ENCODE peak calls at places on chromosomes 4 and X, in seven cellular contexts. One of them, this sample, is unnamed.

GRCh38 chr4:72919937-72920336 is 149.6 kb downstream of the COX18 start:
- DNase-seq in lower lobe of right lung: no peak
- DNase-seq in OCI-LY7: no peak
- DNase-seq in CD8-positive, alpha-beta T cell: no peak
- DNase-seq in suprapubic skin: no peak
- DNase-seq in SJCRH30: no peak
- DNase-seq in esophagus squamous epithelium: no peak
- DNase-seq in this sample: no peak

GRCh38 chr4:6125103-6125651 is 75.2 kb downstream of the JAKMIP1 start:
- DNase-seq in CD8-positive, alpha-beta T cell: no peak
- DNase-seq in esophagus squamous epithelium: no peak
- DNase-seq in SJCRH30: no peak
- DNase-seq in lower lobe of right lung: no peak
- DNase-seq in OCI-LY7: no peak
- DNase-seq in suprapubic skin: no peak
- DNase-seq in this sample: no peak

GRCh38 chrX:23952984-23953907 is 45.4 kb downstream of the CXorf58 start:
- DNase-seq in SJCRH30: peak; percentile 2
- DNase-seq in CD8-positive, alpha-beta T cell: peak; percentile 32
- DNase-seq in suprapubic skin: no peak
- DNase-seq in esophagus squamous epithelium: no peak
- DNase-seq in lower lobe of right lung: no peak
- DNase-seq in OCI-LY7: peak; percentile 61
- DNase-seq in this sample: no peak

GRCh38 chrX:79147477-79147876 is 3.0 kb downstream of the GPR174 start:
- DNase-seq in lower lobe of right lung: no peak
- DNase-seq in SJCRH30: peak; percentile 14
- DNase-seq in esophagus squamous epithelium: no peak
- DNase-seq in CD8-positive, alpha-beta T cell: no peak
- DNase-seq in OCI-LY7: no peak
- DNase-seq in suprapubic skin: no peak
- DNase-seq in this sample: no peak

GRCh38 chr4:139229534-139230039 is 50.4 kb downstream of the MGARP start:
- DNase-seq in suprapubic skin: no peak
- DNase-seq in OCI-LY7: peak; percentile 75
- DNase-seq in CD8-positive, alpha-beta T cell: no peak
- DNase-seq in lower lobe of right lung: no peak
- DNase-seq in SJCRH30: peak; percentile 67
- DNase-seq in esophagus squamous epithelium: no peak
- DNase-seq in this sample: peak; percentile 29

GRCh38 chrX:22095306-22095705 is 63.2 kb downstream of the PHEX start:
- DNase-seq in suprapubic skin: peak; percentile 75
- DNase-seq in lower lobe of right lung: no peak
- DNase-seq in OCI-LY7: no peak
- DNase-seq in SJCRH30: no peak
- DNase-seq in esophagus squamous epithelium: no peak
- DNase-seq in CD8-positive, alpha-beta T cell: no peak
- DNase-seq in this sample: peak; percentile 18

GRCh38 chr4:144421839-144422565 is 224.0 kb upstream of the HHIP start:
- DNase-seq in esophagus squamous epithelium: no peak
- DNase-seq in SJCRH30: no peak
- DNase-seq in suprapubic skin: no peak
- DNase-seq in OCI-LY7: no peak
- DNase-seq in CD8-positive, alpha-beta T cell: no peak
- DNase-seq in lower lobe of right lung: no peak
- DNase-seq in this sample: no peak

GRCh38 chr4:9885958-9886357 is 104.5 kb downstream of the DRD5 start:
- DNase-seq in SJCRH30: no peak
- DNase-seq in OCI-LY7: no peak
- DNase-seq in esophagus squamous epithelium: no peak
- DNase-seq in suprapubic skin: no peak
- DNase-seq in lower lobe of right lung: no peak
- DNase-seq in CD8-positive, alpha-beta T cell: no peak
- DNase-seq in this sample: no peak

GRCh38 chrX:24956828-24957227 is 58.9 kb downstream of the ARX start:
- DNase-seq in CD8-positive, alpha-beta T cell: no peak
- DNase-seq in OCI-LY7: no peak
- DNase-seq in esophagus squamous epithelium: no peak
- DNase-seq in SJCRH30: no peak
- DNase-seq in suprapubic skin: no peak
- DNase-seq in lower lobe of right lung: no peak
- DNase-seq in this sample: no peak

GRCh38 chrX:13430136-13430827 is 110.4 kb upstream of the ATXN3L start:
- DNase-seq in suprapubic skin: no peak
- DNase-seq in SJCRH30: no peak
- DNase-seq in CD8-positive, alpha-beta T cell: no peak
- DNase-seq in esophagus squamous epithelium: no peak
- DNase-seq in lower lobe of right lung: no peak
- DNase-seq in OCI-LY7: no peak
- DNase-seq in this sample: no peak
- H3K4me3 ChIP-seq in suprapubic skin: no peak overlapping the region
- H3K4me3 ChIP-seq in SJCRH30: no peak overlapping the region
- H3K4me3 ChIP-seq in CD8-positive, alpha-beta T cell: no peak overlapping the region
- H3K4me3 ChIP-seq in esophagus squamous epithelium: no peak overlapping the region
- H3K4me3 ChIP-seq in lower lobe of right lung: no peak overlapping the region
- H3K4me3 ChIP-seq in OCI-LY7: no peak overlapping the region
- H3K4me3 ChIP-seq in this sample: no peak overlapping the region

GRCh38 chr4:8186883-8187282 is 12.2 kb upstream of the SH3TC1 start:
- DNase-seq in suprapubic skin: no peak
- DNase-seq in CD8-positive, alpha-beta T cell: no peak
- DNase-seq in lower lobe of right lung: no peak
- DNase-seq in OCI-LY7: no peak
- DNase-seq in SJCRH30: no peak
- DNase-seq in esophagus squamous epithelium: no peak
- DNase-seq in this sample: no peak

GRCh38 chr4:8185930-8186329 is 13.2 kb upstream of the SH3TC1 start:
- DNase-seq in lower lobe of right lung: no peak
- DNase-seq in esophagus squamous epithelium: no peak
- DNase-seq in SJCRH30: no peak
- DNase-seq in OCI-LY7: no peak
- DNase-seq in suprapubic skin: no peak
- DNase-seq in CD8-positive, alpha-beta T cell: no peak
- DNase-seq in this sample: no peak

GRCh38 chr4:8184061-8184460 is 15.0 kb upstream of the SH3TC1 start:
- DNase-seq in CD8-positive, alpha-beta T cell: no peak
- DNase-seq in OCI-LY7: no peak
- DNase-seq in lower lobe of right lung: no peak
- DNase-seq in SJCRH30: no peak
- DNase-seq in suprapubic skin: no peak
- DNase-seq in esophagus squamous epithelium: no peak
- DNase-seq in this sample: no peak

GRCh38 chr4:8182858-8183725 is 16.0 kb upstream of the SH3TC1 start:
- DNase-seq in suprapubic skin: peak; percentile 92
- DNase-seq in SJCRH30: peak; percentile 72
- DNase-seq in CD8-positive, alpha-beta T cell: no peak
- DNase-seq in lower lobe of right lung: peak; percentile 84
- DNase-seq in OCI-LY7: no peak
- DNase-seq in esophagus squamous epithelium: no peak
- DNase-seq in this sample: peak; percentile 97

DNA sequence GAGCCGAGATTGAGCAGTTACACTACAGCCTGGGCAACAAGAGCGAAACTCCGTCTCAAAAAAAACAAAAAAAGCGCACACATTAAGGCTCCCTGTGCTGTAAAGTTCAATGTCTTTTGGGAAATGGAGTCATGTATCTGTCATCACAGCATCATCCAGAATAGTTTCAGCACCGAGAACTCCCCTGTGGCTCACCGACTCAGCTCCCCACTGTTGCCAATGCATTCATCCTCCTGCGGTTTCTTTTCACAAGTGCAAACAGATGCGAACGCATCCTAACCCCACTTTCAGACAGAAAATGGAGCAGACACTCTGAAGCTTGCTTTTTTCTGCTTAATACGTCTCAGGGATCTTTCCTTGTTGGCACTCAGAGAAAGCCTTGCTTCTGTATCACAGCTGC is 13.8 kb upstream of the SH3TC1 start:
- DNase-seq in esophagus squamous epithelium: no peak
- DNase-seq in suprapubic skin: no peak
- DNase-seq in CD8-positive, alpha-beta T cell: no peak
- DNase-seq in SJCRH30: peak; percentile 62
- DNase-seq in lower lobe of right lung: no peak
- DNase-seq in OCI-LY7: no peak
- DNase-seq in this sample: no peak
- H3K4me1 ChIP-seq in esophagus squamous epithelium: peaks cover 55% of the 10 kb centered on the region
- H3K4me1 ChIP-seq in suprapubic skin: peaks cover 72% of the 10 kb centered on the region
- H3K4me1 ChIP-seq in CD8-positive, alpha-beta T cell: no peaks in the 10 kb centered on the region
- H3K4me1 ChIP-seq in SJCRH30: peaks cover 50% of the 10 kb centered on the region
- H3K4me1 ChIP-seq in lower lobe of right lung: peaks cover 49% of the 10 kb centered on the region
- H3K4me1 ChIP-seq in OCI-LY7: no peaks in the 10 kb centered on the region
- H3K4me1 ChIP-seq in this sample: peaks cover 13% of the 10 kb centered on the region

GRCh38 chr4:163295138-163295537 is 37.3 kb downstream of the NPY1R start:
- DNase-seq in SJCRH30: no peak
- DNase-seq in OCI-LY7: no peak
- DNase-seq in CD8-positive, alpha-beta T cell: no peak
- DNase-seq in suprapubic skin: no peak
- DNase-seq in esophagus squamous epithelium: no peak
- DNase-seq in lower lobe of right lung: no peak
- DNase-seq in this sample: no peak
- H3K4me3 ChIP-seq in SJCRH30: no peak overlapping the region
- H3K4me3 ChIP-seq in OCI-LY7: no peak overlapping the region
- H3K4me3 ChIP-seq in CD8-positive, alpha-beta T cell: no peak overlapping the region
- H3K4me3 ChIP-seq in suprapubic skin: no peak overlapping the region
- H3K4me3 ChIP-seq in esophagus squamous epithelium: no peak overlapping the region
- H3K4me3 ChIP-seq in lower lobe of right lung: no peak overlapping the region
- H3K4me3 ChIP-seq in this sample: no peak overlapping the region

GRCh38 chr4:51853027-51853682 is 10.2 kb downstream of the DCUN1D4 start:
- DNase-seq in suprapubic skin: no peak
- DNase-seq in OCI-LY7: no peak
- DNase-seq in esophagus squamous epithelium: no peak
- DNase-seq in CD8-positive, alpha-beta T cell: no peak
- DNase-seq in lower lobe of right lung: no peak
- DNase-seq in SJCRH30: no peak
- DNase-seq in this sample: peak; percentile 47
- H3K4me1 ChIP-seq in suprapubic skin: peaks cover 24% of the 10 kb centered on the region
- H3K4me1 ChIP-seq in OCI-LY7: peaks cover 16% of the 10 kb centered on the region
- H3K4me1 ChIP-seq in esophagus squamous epithelium: peaks cover 9% of the 10 kb centered on the region
- H3K4me1 ChIP-seq in CD8-positive, alpha-beta T cell: peaks cover 4% of the 10 kb centered on the region
- H3K4me1 ChIP-seq in lower lobe of right lung: no peaks in the 10 kb centered on the region
- H3K4me1 ChIP-seq in SJCRH30: no peaks in the 10 kb centered on the region
- H3K4me1 ChIP-seq in this sample: peaks cover 6% of the 10 kb centered on the region

DNA sequence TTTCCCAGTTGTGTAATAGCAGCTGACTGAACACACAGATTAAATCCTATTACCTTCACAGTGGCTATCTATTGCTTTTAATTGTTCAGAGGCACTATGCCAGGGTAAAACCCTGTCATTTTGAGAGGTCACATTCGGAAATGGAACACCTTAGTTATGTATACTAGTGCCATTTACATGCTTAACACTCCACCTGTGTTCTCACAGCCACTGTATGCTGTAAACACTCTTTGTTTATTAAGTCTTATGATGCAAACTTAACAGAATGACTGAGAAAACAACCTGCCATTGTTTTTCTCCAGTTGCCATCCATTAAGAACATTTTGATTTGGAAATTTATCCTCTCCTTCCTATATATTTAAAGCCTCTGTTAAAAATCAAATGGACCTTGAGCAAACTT is 70.4 kb downstream of the HPGD start:
- DNase-seq in SJCRH30: no peak
- DNase-seq in suprapubic skin: no peak
- DNase-seq in esophagus squamous epithelium: no peak
- DNase-seq in lower lobe of right lung: no peak
- DNase-seq in CD8-positive, alpha-beta T cell: no peak
- DNase-seq in OCI-LY7: no peak
- DNase-seq in this sample: no peak
- H3K4me3 ChIP-seq in SJCRH30: no peak overlapping the region
- H3K4me3 ChIP-seq in suprapubic skin: no peak overlapping the region
- H3K4me3 ChIP-seq in esophagus squamous epithelium: no peak overlapping the region
- H3K4me3 ChIP-seq in lower lobe of right lung: no peak overlapping the region
- H3K4me3 ChIP-seq in CD8-positive, alpha-beta T cell: no peak overlapping the region
- H3K4me3 ChIP-seq in OCI-LY7: no peak overlapping the region
- H3K4me3 ChIP-seq in this sample: no peak overlapping the region

GRCh38 chr4:186297013-186297645 is 31.1 kb downstream of the F11 start:
- DNase-seq in CD8-positive, alpha-beta T cell: no peak
- DNase-seq in SJCRH30: peak; percentile 57
- DNase-seq in suprapubic skin: no peak
- DNase-seq in OCI-LY7: peak; percentile 30
- DNase-seq in esophagus squamous epithelium: no peak
- DNase-seq in lower lobe of right lung: no peak
- DNase-seq in this sample: no peak

GRCh38 chr4:186296481-186296880 is 30.5 kb downstream of the F11 start:
- DNase-seq in CD8-positive, alpha-beta T cell: no peak
- DNase-seq in lower lobe of right lung: no peak
- DNase-seq in SJCRH30: no peak
- DNase-seq in esophagus squamous epithelium: no peak
- DNase-seq in OCI-LY7: no peak
- DNase-seq in suprapubic skin: no peak
- DNase-seq in this sample: no peak

GRCh38 chr4:186291256-186291890 is 25.4 kb downstream of the F11 start:
- DNase-seq in SJCRH30: no peak
- DNase-seq in CD8-positive, alpha-beta T cell: no peak
- DNase-seq in esophagus squamous epithelium: no peak
- DNase-seq in lower lobe of right lung: no peak
- DNase-seq in OCI-LY7: no peak
- DNase-seq in suprapubic skin: no peak
- DNase-seq in this sample: no peak

GRCh38 chr4:186298034-186298647 is 32.2 kb downstream of the F11 start:
- DNase-seq in CD8-positive, alpha-beta T cell: no peak
- DNase-seq in suprapubic skin: no peak
- DNase-seq in OCI-LY7: no peak
- DNase-seq in SJCRH30: no peak
- DNase-seq in esophagus squamous epithelium: no peak
- DNase-seq in lower lobe of right lung: no peak
- DNase-seq in this sample: no peak

GRCh38 chr4:186294160-186294559 is 28.2 kb downstream of the F11 start:
- DNase-seq in CD8-positive, alpha-beta T cell: no peak
- DNase-seq in OCI-LY7: no peak
- DNase-seq in SJCRH30: no peak
- DNase-seq in lower lobe of right lung: no peak
- DNase-seq in suprapubic skin: no peak
- DNase-seq in esophagus squamous epithelium: no peak
- DNase-seq in this sample: no peak
- H3K4me1 ChIP-seq in CD8-positive, alpha-beta T cell: no peaks in the 10 kb centered on the region
- H3K4me1 ChIP-seq in OCI-LY7: no peaks in the 10 kb centered on the region
- H3K4me1 ChIP-seq in SJCRH30: no peaks in the 10 kb centered on the region
- H3K4me1 ChIP-seq in lower lobe of right lung: no peaks in the 10 kb centered on the region
- H3K4me1 ChIP-seq in suprapubic skin: peaks cover 4% of the 10 kb centered on the region
- H3K4me1 ChIP-seq in esophagus squamous epithelium: no peaks in the 10 kb centered on the region
- H3K4me1 ChIP-seq in this sample: no peaks in the 10 kb centered on the region

GRCh38 chrX:103467870-103468269 is 51.4 kb downstream of the RAB40A start:
- DNase-seq in suprapubic skin: no peak
- DNase-seq in OCI-LY7: no peak
- DNase-seq in CD8-positive, alpha-beta T cell: no peak
- DNase-seq in lower lobe of right lung: no peak
- DNase-seq in esophagus squamous epithelium: no peak
- DNase-seq in SJCRH30: no peak
- DNase-seq in this sample: no peak

GRCh38 chrX:103461156-103461555 is 58.1 kb downstream of the RAB40A start:
- DNase-seq in OCI-LY7: no peak
- DNase-seq in lower lobe of right lung: no peak
- DNase-seq in esophagus squamous epithelium: no peak
- DNase-seq in CD8-positive, alpha-beta T cell: no peak
- DNase-seq in suprapubic skin: no peak
- DNase-seq in SJCRH30: no peak
- DNase-seq in this sample: no peak

GRCh38 chrX:103467156-103467555 is 52.1 kb downstream of the RAB40A start:
- DNase-seq in suprapubic skin: no peak
- DNase-seq in lower lobe of right lung: no peak
- DNase-seq in SJCRH30: no peak
- DNase-seq in esophagus squamous epithelium: no peak
- DNase-seq in CD8-positive, alpha-beta T cell: no peak
- DNase-seq in OCI-LY7: no peak
- DNase-seq in this sample: no peak

GRCh38 chrX:103464071-103464773 is 55.1 kb downstream of the RAB40A start:
- DNase-seq in lower lobe of right lung: no peak
- DNase-seq in OCI-LY7: peak; percentile 31
- DNase-seq in CD8-positive, alpha-beta T cell: peak; percentile 18
- DNase-seq in esophagus squamous epithelium: no peak
- DNase-seq in SJCRH30: peak; percentile 70
- DNase-seq in suprapubic skin: no peak
- DNase-seq in this sample: no peak

GRCh38 chrX:103464774-103465117 is 54.5 kb downstream of the RAB40A start:
- DNase-seq in CD8-positive, alpha-beta T cell: peak; percentile 56
- DNase-seq in suprapubic skin: peak; percentile 71
- DNase-seq in esophagus squamous epithelium: no peak
- DNase-seq in OCI-LY7: peak; percentile 55
- DNase-seq in lower lobe of right lung: peak; percentile 51
- DNase-seq in SJCRH30: peak; percentile 90
- DNase-seq in this sample: peak; percentile 82
- H3K4me3 ChIP-seq in CD8-positive, alpha-beta T cell: peak overlapping the region; percentile 43
- H3K4me3 ChIP-seq in suprapubic skin: peak overlapping the region; percentile 39
- H3K4me3 ChIP-seq in esophagus squamous epithelium: peak overlapping the region; percentile 55
- H3K4me3 ChIP-seq in OCI-LY7: peak overlapping the region; percentile 58
- H3K4me3 ChIP-seq in lower lobe of right lung: peak overlapping the region; percentile 38
- H3K4me3 ChIP-seq in SJCRH30: peak overlapping the region; percentile 44
- H3K4me3 ChIP-seq in this sample: peak overlapping the region; percentile 14